ENCODE peak calls at places on chromosomes 12 and 14, in ten cellular contexts. L is activated T-cell treated with anti-CD3 and anti-CD28 coated beads for 1 hour, J is nephron progenitor cell, Z is non-pigmented ciliary epithelial cell, C is NCI-H1105, S is T-helper 9 cell, Y is AG09319, D is fibroblast of pulmonary artery, M is left ventricle myocardium inferior, K is cardiac septum. A is an unnamed sample.

GRCh38 chr14:32018391-32019092 is 58.6 kb upstream of the ARHGAP5 start:
- DNase-seq in L (no peak), J (no peak), Z (no peak), C (no peak), S (no peak), Y (no peak), D (no peak), M (no peak), K (no peak), A (no peak)

GRCh38 chr14:76937181-76938091 is 91.1 kb downstream of the IRF2BPL start:
- DNase-seq in L (no peak), J (peak), Z (no peak), C (peak), S (no peak), Y (peak), D (peak), M (peak), K (no peak), A (peak)

GRCh38 chr14:20278414-20278813 is 27.3 kb downstream of the TTC5 start:
- DNase-seq in L (no peak), J (no peak), Z (peak), C (no peak), S (peak), Y (no peak), D (peak), M (no peak), K (no peak), A (peak)

GRCh38 chr12:109777544-109777943 is 55.7 kb downstream of the TRPV4 start:
- DNase-seq in L (peak), J (no peak), Z (peak), C (no peak), S (no peak), Y (no peak), D (peak), M (no peak), K (no peak), A (peak)

GRCh38 chr12:49111206-49111605 is 559 bp upstream of the LMBR1L start:
- DNase-seq in L (no peak), J (no peak), Z (no peak), C (no peak), S (no peak), Y (no peak), D (no peak), M (no peak), K (no peak), A (no peak)

GRCh38 chr12:67927815-67928214 is 61.4 kb upstream of the IFNG-AS1 start:
- DNase-seq in L (no peak), J (no peak), Z (no peak), C (no peak), S (no peak), Y (no peak), D (no peak), M (no peak), K (no peak), A (no peak)

GRCh38 chr14:104133496-104133895 is 4.9 kb upstream of the KIF26A start:
- DNase-seq in L (no peak), J (no peak), Z (no peak), C (no peak), S (no peak), Y (no peak), D (no peak), M (no peak), K (no peak), A (no peak)

GRCh38 chr14:30143617-30144016 is 216.0 kb upstream of the PRKD1 start:
- DNase-seq in L (no peak), J (no peak), Z (no peak), C (no peak), S (no peak), Y (no peak), D (peak), M (no peak), K (no peak), A (no peak)

GRCh38 chr12:87112946-87113345 is 856.8 kb upstream of the MGAT4C start:
- DNase-seq in L (no peak), J (no peak), Z (no peak), C (no peak), S (no peak), Y (no peak), D (no peak), M (no peak), K (no peak), A (no peak)

GRCh38 chr12:119372540-119372939 is 38.0 kb downstream of the CCDC60 start:
- DNase-seq in L (no peak), J (no peak), Z (no peak), C (no peak), S (no peak), Y (no peak), D (no peak), M (peak), K (no peak), A (no peak)

GRCh38 chr12:46460682-46461215 is 88.2 kb upstream of the SLC38A2 start:
- DNase-seq in L (no peak), J (no peak), Z (no peak), C (no peak), S (no peak), Y (no peak), D (no peak), M (no peak), K (no peak), A (no peak)

GRCh38 chr12:109711596-109712461 is 1.8 kb upstream of the FAM222A start:
- DNase-seq in L (no peak), J (no peak), Z (no peak), C (no peak), S (no peak), Y (no peak), D (no peak), M (peak), K (no peak), A (no peak)

GRCh38 chr14:60508707-60509437 is at the start of gene SIX6:
- DNase-seq in L (no peak), J (peak), Z (no peak), C (no peak), S (no peak), Y (no peak), D (peak), M (no peak), K (no peak), A (peak)

GRCh38 chr12:78181544-78182162 is 351.0 kb downstream of the NAV3 start:
- DNase-seq in L (no peak), J (peak), Z (no peak), C (peak), S (no peak), Y (no peak), D (peak), M (no peak), K (no peak), A (peak)

GRCh38 chr14:94317259-94317658 is 5.9 kb downstream of the SERPINA6 start:
- DNase-seq in L (no peak), J (no peak), Z (no peak), C (no peak), S (no peak), Y (peak), D (peak), M (peak), K (no peak), A (no peak)

GRCh38 chr12:63955831-63956685 is 111.6 kb downstream of the SRGAP1 start:
- DNase-seq in L (no peak), J (no peak), Z (peak), C (no peak), S (no peak), Y (no peak), D (peak), M (no peak), K (no peak), A (no peak)

GRCh38 chr12:25155031-25155576 is 39.9 kb downstream of the DNAI7 start:
- DNase-seq in L (no peak), J (no peak), Z (no peak), C (no peak), S (no peak), Y (peak), D (peak), M (no peak), K (no peak), A (no peak)

A was measured in NCI-H1417.